ENCODE peak calls at places on chromosomes 16 and 17, in four cellular contexts. E, C, J and F are unnamed samples.

GRCh38 chr16:25210758-25211157 is 6.0 kb upstream of the AQP8 start:
- DNase-seq in C (no peak), J (no peak), E (no peak), F (no peak)

GRCh38 chr17:12553625-12554024 is 112.1 kb upstream of the MYOCD start:
- DNase-seq in J (no peak), C (no peak), E (no peak), F (no peak)

GRCh38 chr16:12311887-12312286 is 335.4 kb downstream of the SNX29 start:
- DNase-seq in E (no peak), J (no peak), C (no peak), F (no peak)

GRCh38 chr17:51739245-51739886 is 419.1 kb downstream of the CA10 start:
- DNase-seq in E (no peak), C (no peak), J (no peak), F (no peak)

GRCh38 chr16:74760007-74760767 is 14.4 kb downstream of the FA2H start:
- DNase-seq in C (no peak), J (no peak), E (no peak), F (no peak)

GRCh38 chr16:29819506-29819905 is 756 bp upstream of the MVP start:
- DNase-seq in J (no peak), E (no peak), C (no peak), F (no peak)

GRCh38 chr17:58300336-58300735 is 19.6 kb upstream of the MPO start:
- DNase-seq in J (peak; percentile 77), E (no peak), C (no peak), F (no peak)

GRCh38 chr17:19645608-19646250 is 2.8 kb upstream of the ALDH3A2 start:
- DNase-seq in C (peak; percentile 70), E (peak; percentile 25), J (peak; percentile 52), F (no peak)

GRCh38 chr16:51184702-51185433 is 33.8 kb upstream of the SALL1 start:
- DNase-seq in E (no peak), J (no peak), C (no peak), F (no peak)

GRCh38 chr17:49217651-49218413 is 7.3 kb downstream of the ABI3 start:
- DNase-seq in C (peak; percentile 78), J (no peak), E (peak; percentile 47), F (no peak)

DNA sequence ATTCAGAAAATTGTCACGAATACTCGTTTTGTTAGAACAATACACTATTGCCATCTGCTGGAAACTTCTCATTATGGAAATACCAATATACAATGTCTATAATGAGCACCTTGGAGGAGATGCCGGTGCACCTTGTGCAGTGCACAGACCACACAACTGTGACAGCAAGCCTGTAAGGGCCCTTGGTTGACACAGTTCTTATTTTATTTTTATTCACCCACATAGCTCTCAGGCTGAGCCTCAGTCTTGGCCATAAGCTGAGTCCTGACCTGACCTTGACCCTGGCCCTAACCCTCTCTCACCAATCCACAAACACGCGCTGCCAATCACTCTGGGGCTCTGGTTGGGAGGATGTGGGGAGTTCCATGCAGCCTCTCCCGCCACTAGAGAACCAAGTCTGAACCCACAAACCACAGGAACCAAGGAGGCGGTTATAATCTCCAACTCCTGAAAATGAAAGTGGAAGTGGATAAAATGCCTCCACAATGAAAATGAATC is 7.6 kb downstream of the AIPL1 start:
- DNase-seq in E (peak; percentile 14), C (no peak), J (peak; percentile 87), F (no peak)
- TF ChIP-seq CTCF in E (no peak), C (no peak), J (peak; percentile 32), F (no peak)

GRCh38 chr17:42118126-42118510 is 3.0 kb downstream of the KAT2A start:
- DNase-seq in C (no peak), E (no peak), J (no peak), F (no peak)

GRCh38 chr17:42117397-42118125 is 3.6 kb downstream of the KAT2A start:
- DNase-seq in C (no peak), E (no peak), J (no peak), F (no peak)

GRCh38 chr17:42119301-42119700 is 1.9 kb downstream of the KAT2A start:
- DNase-seq in E (no peak), C (no peak), J (no peak), F (no peak)

GRCh38 chr17:42116705-42117396 is 4.3 kb downstream of the KAT2A start:
- DNase-seq in E (peak; percentile 78), C (peak; percentile 92), J (peak; percentile 89), F (peak; percentile 83)

DNA sequence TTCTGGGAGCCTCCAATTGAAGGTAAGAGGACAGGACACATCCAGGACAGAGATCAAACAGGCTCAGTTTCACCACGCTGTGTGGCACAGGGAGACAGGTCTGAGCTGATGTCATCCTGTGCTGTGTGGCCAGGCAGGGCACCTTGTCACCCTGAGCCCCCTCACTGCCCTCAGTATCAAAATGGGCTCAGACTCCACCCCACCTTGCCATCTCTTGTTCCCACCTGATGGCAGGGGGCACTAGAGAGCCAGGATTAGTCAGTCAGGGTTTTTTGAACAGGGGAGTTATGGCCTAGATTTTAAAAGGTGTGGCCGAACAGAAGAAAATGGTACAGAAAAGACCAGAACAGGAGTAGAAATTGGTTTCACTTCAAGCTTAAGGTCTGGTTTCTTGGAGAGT is 2.6 kb downstream of the KAT2A start:
- DNase-seq in E (no peak), J (peak; percentile 41), C (no peak), F (no peak)
- TF ChIP-seq CTCF in E (peak; percentile 33), J (peak; percentile 53), C (peak; percentile 26), F (peak; percentile 55)

DNA sequence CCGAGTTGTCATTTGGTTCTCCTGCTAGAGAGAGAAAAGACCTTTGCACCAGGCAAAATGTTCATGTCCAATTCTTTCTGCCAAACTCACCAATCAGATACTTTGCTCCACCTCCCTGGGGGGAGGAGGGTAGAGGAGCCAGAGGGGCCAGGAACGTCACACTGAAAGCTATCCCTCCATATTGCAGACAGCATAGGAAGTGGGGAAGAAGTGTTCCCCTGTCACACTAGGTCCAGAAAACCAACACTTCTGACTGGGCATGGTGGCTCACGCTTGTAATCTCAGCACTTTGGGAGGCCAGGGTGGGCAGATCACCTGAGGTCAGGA is 9.5 kb downstream of the HSD17B2 start:
- DNase-seq in C (no peak), J (no peak), E (no peak), F (no peak)
- TF ChIP-seq CTCF in C (no peak), J (no peak), E (no peak), F (no peak)

GRCh38 chr16:68235105-68235881 is 634 bp downstream of the ESRP2 start:
- DNase-seq in E (no peak), J (no peak), C (peak; percentile 66), F (no peak)
- TF ChIP-seq CTCF in E (no peak), J (no peak), C (no peak), F (no peak)

DNA sequence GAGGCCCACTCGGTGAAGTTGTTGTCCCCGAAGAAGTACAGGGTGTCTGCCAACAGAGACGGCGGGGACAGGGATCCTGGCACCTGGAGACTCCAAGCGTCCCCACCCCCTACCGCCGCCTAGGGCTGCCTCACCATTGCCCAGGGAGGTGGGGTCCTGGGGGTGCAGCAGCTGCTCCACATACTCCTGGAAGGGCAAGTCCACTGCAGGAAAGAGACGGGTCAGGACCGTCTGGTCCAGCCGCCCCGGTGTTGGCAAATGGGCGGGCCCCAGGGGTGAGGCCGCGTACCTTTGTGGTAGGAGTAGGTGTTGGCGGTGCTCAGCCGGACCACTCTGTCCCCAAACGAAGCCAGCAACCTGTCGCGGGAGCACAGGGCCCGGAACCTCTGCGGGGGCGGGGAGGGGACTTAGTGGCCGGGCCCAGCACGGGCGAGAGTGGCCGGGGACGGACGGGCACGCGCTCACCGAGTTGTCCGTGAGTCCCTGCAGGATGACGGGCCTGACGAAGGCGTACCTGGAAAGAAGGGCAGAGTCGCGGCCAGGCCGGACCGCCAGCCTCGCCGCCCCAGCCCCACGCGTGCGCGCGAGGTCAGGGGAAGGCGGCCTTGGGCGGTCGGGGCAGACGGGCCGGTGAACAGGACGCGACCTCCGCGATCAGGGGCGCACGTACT is 603 bp downstream of the JMJD8 start:
- DNase-seq in J (no peak), E (no peak), C (no peak), F (no peak)
- TF ChIP-seq CTCF in J (no peak), E (no peak), C (no peak), F (no peak)

GRCh38 chr17:72517413-72518237 is 396.8 kb downstream of the SOX9 start:
- DNase-seq in C (no peak), E (no peak), J (no peak), F (no peak)

GRCh38 chr17:72515291-72516065 is 394.7 kb downstream of the SOX9 start:
- DNase-seq in E (no peak), C (no peak), J (no peak), F (no peak)

GRCh38 chr17:72514888-72515287 is 394.1 kb downstream of the SOX9 start:
- DNase-seq in J (no peak), E (no peak), C (no peak), F (no peak)

GRCh38 chr17:72518333-72518732 is 397.5 kb downstream of the SOX9 start:
- DNase-seq in J (no peak), C (no peak), E (no peak), F (no peak)

GRCh38 chr17:72516772-72517399 is 396.1 kb downstream of the SOX9 start:
- DNase-seq in C (no peak), E (no peak), J (no peak), F (no peak)
- TF ChIP-seq CTCF in C (no peak), E (no peak), J (no peak), F (no peak)

GRCh38 chr17:82097187-82097918 is 683 bp downstream of the FASN start:
- DNase-seq in E (no peak), J (peak; percentile 30), C (no peak), F (peak; percentile 66)

GRCh38 chr17:82097919-82098168 is 192 bp downstream of the FASN start:
- DNase-seq in J (no peak), C (no peak), E (no peak), F (no peak)

GRCh38 chr17:82096709-82097186 is 1.3 kb downstream of the FASN start:
- DNase-seq in C (no peak), J (no peak), E (no peak), F (no peak)

GRCh38 chr17:82098939-82099765 is 1.1 kb upstream of the FASN start:
- DNase-seq in J (no peak), C (no peak), E (no peak), F (no peak)

DNA sequence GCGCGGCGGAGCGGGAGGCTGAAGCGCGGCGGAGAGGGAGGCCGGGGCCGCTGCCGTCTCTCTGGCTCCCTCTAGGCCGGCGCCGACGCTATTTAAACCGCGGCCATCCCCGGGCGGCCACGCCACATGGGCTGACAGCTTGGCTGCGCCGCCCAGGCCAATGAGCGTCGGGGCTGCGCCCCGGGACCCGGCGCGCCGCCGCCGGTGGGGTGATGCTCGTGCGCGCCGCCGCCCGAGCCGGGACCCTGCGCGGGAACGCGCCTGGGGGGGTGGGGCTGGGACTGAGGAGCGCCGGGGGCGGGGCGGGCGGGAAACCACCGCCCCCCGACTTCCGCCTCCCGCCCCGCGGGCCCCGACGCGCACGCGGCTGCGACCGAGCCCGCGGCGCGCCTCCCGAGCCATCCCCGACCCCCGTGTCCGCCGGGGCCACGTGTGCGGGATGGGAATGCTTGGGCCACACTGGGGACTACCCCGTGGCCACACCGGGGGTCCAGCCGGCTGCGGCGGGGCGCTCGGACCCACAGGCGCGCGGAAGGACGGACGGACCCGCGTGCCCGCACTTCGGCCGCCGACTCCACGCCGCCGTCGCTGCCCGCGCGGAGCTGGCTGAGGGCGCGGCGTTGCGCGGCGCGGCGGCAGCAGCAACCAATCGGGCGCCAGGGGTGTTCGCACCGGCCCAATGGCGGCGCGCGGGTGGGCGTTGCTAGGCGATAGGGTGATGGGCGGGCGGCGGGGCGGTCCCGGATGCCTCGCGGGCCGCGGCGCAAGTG is at the start of gene FASN:
- DNase-seq in E (peak; percentile 86), C (peak; percentile 95), J (peak; percentile 96), F (peak; percentile 100)
- TF ChIP-seq CTCF in E (no peak), C (peak; percentile 41), J (peak; percentile 39), F (peak; percentile 56)

GRCh38 chr17:35660902-35661301 is 70.5 kb upstream of the RASL10B start:
- DNase-seq in C (no peak), E (no peak), J (no peak), F (no peak)
- TF ChIP-seq CTCF in C (peak; percentile 17), E (no peak), J (no peak), F (peak; percentile 9)

GRCh38 chr17:75722076-75722475 is 817 bp downstream of the ITGB4 start:
- DNase-seq in J (no peak), C (no peak), E (no peak), F (no peak)
- TF ChIP-seq CTCF in J (no peak), C (no peak), E (no peak), F (no peak)